ENCODE peak calls at places on chromosomes 12 and 14, in nine cellular contexts. D is lower lobe of right lung; L is HFF-Myc; X is mammary epithelial cell; G is GM23338; A is endodermal cell; W is retinal pigment epithelial cell; P is CD4-positive, alpha-beta memory T cell; I is Panc1. K is an unnamed sample.

GRCh38 chr12:77204055-77204454 is 138.7 kb upstream of the E2F7 start:
- DNase-seq in A (peak; percentile 76), I (no peak), G (peak; percentile 62), D (no peak), W (no peak), L (no peak), P (no peak), X (no peak), K (no peak)

GRCh38 chr12:18323159-18323558 is 61.8 kb downstream of the PIK3C2G start:
- DNase-seq in P (no peak), A (no peak), L (peak; percentile 9), I (no peak), W (peak; percentile 42), X (peak; percentile 21), G (no peak), D (no peak), K (no peak)

GRCh38 chr12:81758421-81759214 is 532 bp downstream of the PPFIA2 start:
- DNase-seq in W (no peak), I (no peak), G (peak; percentile 77), P (no peak), A (peak; percentile 87), X (no peak), D (no peak), L (no peak), K (no peak)

GRCh38 chr12:53676715-53677611 is 1.1 kb upstream of the ATP5MC2 start:
- DNase-seq in A (peak; percentile 89), L (peak; percentile 27), D (peak; percentile 62), I (no peak), W (no peak), P (no peak), X (no peak), G (peak; percentile 74), K (no peak)

GRCh38 chr12:109518820-109519665 is 41.6 kb downstream of the UBE3B start:
- DNase-seq in P (peak; percentile 40), X (peak; percentile 31), W (peak; percentile 46), L (peak; percentile 36), A (peak; percentile 92), I (peak; percentile 33), G (peak; percentile 83), D (peak; percentile 52), K (peak; percentile 75)

GRCh38 chr14:90985601-90986242 is 74.7 kb downstream of the RPS6KA5 start:
- DNase-seq in W (no peak), L (no peak), P (no peak), D (no peak), A (no peak), I (no peak), G (no peak), X (no peak), K (no peak)

GRCh38 chr12:12668005-12668404 is 28.0 kb downstream of the GPR19 start:
- DNase-seq in A (no peak), G (no peak), L (no peak), D (no peak), I (no peak), X (no peak), W (no peak), P (no peak), K (no peak)

GRCh38 chr14:77580964-77581505 is 35.4 kb downstream of the SPTLC2 start:
- DNase-seq in P (peak; percentile 69), I (no peak), G (no peak), X (no peak), L (peak; percentile 36), D (no peak), W (peak; percentile 87), A (no peak), K (peak; percentile 56)

GRCh38 chr14:90698379-90698869 is 117.8 kb downstream of the TTC7B start:
- DNase-seq in P (no peak), I (no peak), A (no peak), X (no peak), G (no peak), D (no peak), L (no peak), W (peak; percentile 54), K (no peak)

GRCh38 chr12:80374615-80375014 is 69.4 kb upstream of the PTPRQ start:
- DNase-seq in X (no peak), W (no peak), G (no peak), P (no peak), I (no peak), A (no peak), D (no peak), L (no peak), K (no peak)

GRCh38 chr14:95918466-95918865 is 41.8 kb downstream of the TUNAR start:
- DNase-seq in I (no peak), G (no peak), D (no peak), X (no peak), P (no peak), L (no peak), W (no peak), A (no peak), K (no peak)

GRCh38 chr12:75086086-75087038 is 123.3 kb downstream of the KCNC2 start:
- DNase-seq in P (no peak), G (no peak), I (no peak), A (no peak), X (no peak), W (peak; percentile 14), L (peak; percentile 55), D (no peak), K (no peak)

GRCh38 chr14:104348741-104349140 is 210.4 kb downstream of the KIF26A start:
- DNase-seq in I (no peak), W (no peak), A (peak; percentile 15), X (no peak), L (no peak), G (no peak), P (no peak), D (no peak), K (no peak)

GRCh38 chr14:63672417-63673180 is 30.9 kb upstream of the WDR89 start:
- DNase-seq in L (peak; percentile 37), A (no peak), D (no peak), G (no peak), P (no peak), I (no peak), W (peak; percentile 45), X (no peak), K (no peak)

GRCh38 chr14:56196274-56196673 is 78.1 kb downstream of the PELI2 start:
- DNase-seq in I (no peak), A (no peak), W (no peak), P (no peak), G (no peak), L (no peak), X (no peak), D (no peak), K (peak; percentile 29)

GRCh38 chr12:115341442-115341841 is 657.5 kb upstream of the TBX3 start:
- DNase-seq in D (no peak), X (peak; percentile 100), G (no peak), I (peak; percentile 84), A (no peak), W (peak; percentile 78), P (no peak), L (peak; percentile 97), K (peak; percentile 91)

GRCh38 chr12:58564721-58565120 is 355.6 kb downstream of the LRIG3 start:
- DNase-seq in L (no peak), W (no peak), D (no peak), X (no peak), P (no peak), I (no peak), G (no peak), A (no peak), K (no peak)

GRCh38 chr12:130791699-130792098 is 47.4 kb downstream of the STX2 start:
- DNase-seq in P (no peak), I (no peak), X (no peak), G (no peak), A (no peak), D (no peak), W (no peak), L (no peak), K (no peak)

DNA sequence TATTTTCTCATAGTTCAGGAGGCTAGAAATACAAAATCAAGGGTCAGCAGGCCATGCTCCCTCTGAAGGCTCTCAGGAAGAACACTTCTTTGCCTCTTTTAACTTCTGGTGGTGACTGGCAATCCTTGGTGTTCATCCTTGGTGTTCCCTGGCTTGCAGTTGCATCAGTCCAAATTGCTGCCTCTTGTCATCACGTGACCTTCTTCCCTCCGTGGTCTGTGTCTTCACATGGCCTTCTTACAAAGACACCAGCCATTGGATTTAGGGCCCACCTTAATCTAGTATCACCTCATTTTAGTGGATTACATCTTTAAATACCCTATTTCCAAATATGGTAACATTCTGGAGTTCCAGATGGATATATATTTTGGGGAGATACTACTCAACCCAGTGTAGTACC is 7.5 kb upstream of the LRRC9 start:
- DNase-seq in X (no peak), D (no peak), W (no peak), I (no peak), G (no peak), L (no peak), P (no peak), A (no peak), K (no peak)
- H3K4me3 ChIP-seq in X (no peak overlapping the region), D (no peak overlapping the region), W (no peak overlapping the region), I (no peak overlapping the region), G (no peak overlapping the region), L (no peak overlapping the region), P (no peak overlapping the region), A (no peak overlapping the region), K (no peak overlapping the region)

GRCh38 chr12:52307836-52308806 is 13.1 kb downstream of the KRT83 start:
- DNase-seq in X (peak; percentile 50), P (peak; percentile 10), G (peak; percentile 89), W (peak; percentile 18), D (peak; percentile 78), I (no peak), A (peak; percentile 96), L (no peak), K (no peak)
- H3K4me3 ChIP-seq in X (peak overlapping the region; percentile 9), P (no peak overlapping the region), G (peak overlapping the region; percentile 64), W (peak overlapping the region; percentile 50), D (peak overlapping the region; percentile 45), I (peak overlapping the region; percentile 59), A (peak overlapping the region; percentile 72), L (peak overlapping the region; percentile 31), K (peak overlapping the region; percentile 45)

DNA sequence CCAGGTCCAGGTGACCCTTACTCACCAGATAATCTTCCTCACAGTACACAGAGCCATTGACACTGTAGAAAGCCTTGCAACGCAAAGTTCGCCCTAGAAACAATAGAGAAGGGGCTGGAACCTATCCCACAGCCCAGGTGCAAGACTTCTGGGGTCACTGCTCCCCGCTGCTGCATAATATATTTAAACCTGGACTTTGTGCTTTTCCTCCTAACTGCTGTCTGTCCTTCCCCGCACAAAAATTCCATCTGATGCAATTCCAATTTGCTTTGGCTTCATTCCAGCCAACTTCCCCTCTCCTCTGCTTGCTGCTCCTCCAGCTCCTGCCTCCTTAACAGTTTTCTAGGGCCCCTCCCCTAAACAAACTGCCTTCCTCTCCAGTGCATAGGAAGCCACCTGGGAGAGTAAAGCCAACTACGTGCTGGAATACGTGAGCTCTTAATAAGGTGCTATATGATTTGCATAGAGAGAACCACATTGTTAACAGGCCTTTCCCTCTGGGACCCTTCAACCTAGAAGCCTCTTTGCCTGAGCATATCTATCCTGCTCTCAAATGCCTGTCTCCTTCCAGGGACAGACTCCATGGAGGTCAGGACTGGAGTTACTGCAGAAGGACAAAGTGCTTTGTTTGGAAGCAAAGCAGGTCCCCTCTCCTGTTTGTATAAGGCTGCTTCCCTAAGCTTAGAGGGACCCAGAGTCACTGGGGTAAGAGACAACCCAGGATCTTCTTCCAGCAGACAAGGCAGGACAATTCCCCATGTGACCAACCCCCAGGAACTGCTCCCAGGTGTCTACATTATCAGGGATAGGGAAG is 5.5 kb downstream of the AJUBA start:
- DNase-seq in W (no peak), P (no peak), D (no peak), A (peak; percentile 67), X (peak; percentile 27), G (peak; percentile 62), I (no peak), L (no peak), K (no peak)
- H3K4me3 ChIP-seq in W (peak overlapping the region; percentile 3), P (no peak overlapping the region), D (no peak overlapping the region), A (peak overlapping the region; percentile 68), X (no peak overlapping the region), G (peak overlapping the region; percentile 38), I (peak overlapping the region; percentile 12), L (no peak overlapping the region), K (no peak overlapping the region)

GRCh38 chr12:56080556-56081138 is 682 bp downstream of the ERBB3 start:
- DNase-seq in L (no peak), X (no peak), D (peak; percentile 53), I (no peak), W (no peak), P (no peak), A (peak; percentile 88), G (peak; percentile 80), K (no peak)
- H3K4me3 ChIP-seq in L (peak overlapping the region; percentile 47), X (peak overlapping the region; percentile 73), D (peak overlapping the region; percentile 72), I (peak overlapping the region; percentile 84), W (peak overlapping the region; percentile 66), P (no peak overlapping the region), A (peak overlapping the region; percentile 95), G (peak overlapping the region; percentile 84), K (peak overlapping the region; percentile 65)

K was measured in AG09309.